ENCODE peak calls at places on chromosomes 13 and 19, in five cellular contexts. One of them, this sample, is unnamed.
A peak's percentile ranks its signal among the peaks of the same experiment; 100 is the strongest.

GRCh38 chr19:49473868-49474544 is at the start of gene FLT3LG:
- DNase-seq in RCC 7860: peak; percentile 39
- DNase-seq in stimulated activated CD4-positive, alpha-beta T cell treated with anti-CD3 and anti-CD28 coated beads, Interleukin-1b, Interleukin-23, amount 100 ng/mL, for 1 hour: peak; percentile 82
- DNase-seq in endothelial cell: peak; percentile 66
- DNase-seq in hypothalamus: peak; percentile 68
- DNase-seq in this sample: peak; percentile 25

GRCh38 chr19:58406818-58407657 is 1.4 kb upstream of the ZNF584 start:
- DNase-seq in stimulated activated CD4-positive, alpha-beta T cell treated with anti-CD3 and anti-CD28 coated beads, Interleukin-1b, Interleukin-23, amount 100 ng/mL, for 1 hour: no peak
- DNase-seq in RCC 7860: no peak
- DNase-seq in hypothalamus: no peak
- DNase-seq in endothelial cell: no peak
- DNase-seq in this sample: no peak

GRCh38 chr19:11180346-11180745 is 17.0 kb downstream of the KANK2 start:
- DNase-seq in stimulated activated CD4-positive, alpha-beta T cell treated with anti-CD3 and anti-CD28 coated beads, Interleukin-1b, Interleukin-23, amount 100 ng/mL, for 1 hour: no peak
- DNase-seq in hypothalamus: no peak
- DNase-seq in endothelial cell: no peak
- DNase-seq in RCC 7860: no peak
- DNase-seq in this sample: no peak

GRCh38 chr19:30881986-30882385 is 467.2 kb downstream of the TSHZ3 start:
- DNase-seq in endothelial cell: no peak
- DNase-seq in RCC 7860: no peak
- DNase-seq in stimulated activated CD4-positive, alpha-beta T cell treated with anti-CD3 and anti-CD28 coated beads, Interleukin-1b, Interleukin-23, amount 100 ng/mL, for 1 hour: no peak
- DNase-seq in hypothalamus: no peak
- DNase-seq in this sample: peak; percentile 7

GRCh38 chr13:65653548-65654078 is 1576.5 kb downstream of the PCDH9 start:
- DNase-seq in endothelial cell: no peak
- DNase-seq in RCC 7860: no peak
- DNase-seq in hypothalamus: no peak
- DNase-seq in stimulated activated CD4-positive, alpha-beta T cell treated with anti-CD3 and anti-CD28 coated beads, Interleukin-1b, Interleukin-23, amount 100 ng/mL, for 1 hour: no peak
- DNase-seq in this sample: no peak

GRCh38 chr19:2324220-2324948 is 4.0 kb downstream of the LSM7 start:
- DNase-seq in stimulated activated CD4-positive, alpha-beta T cell treated with anti-CD3 and anti-CD28 coated beads, Interleukin-1b, Interleukin-23, amount 100 ng/mL, for 1 hour: no peak
- DNase-seq in endothelial cell: no peak
- DNase-seq in hypothalamus: no peak
- DNase-seq in RCC 7860: peak; percentile 49
- DNase-seq in this sample: no peak

GRCh38 chr19:342801-343421 is 1.7 kb downstream of the MIER2 start:
- DNase-seq in hypothalamus: peak; percentile 40
- DNase-seq in endothelial cell: no peak
- DNase-seq in stimulated activated CD4-positive, alpha-beta T cell treated with anti-CD3 and anti-CD28 coated beads, Interleukin-1b, Interleukin-23, amount 100 ng/mL, for 1 hour: no peak
- DNase-seq in RCC 7860: peak; percentile 83
- DNase-seq in this sample: no peak

GRCh38 chr13:46392967-46393366 is 5.9 kb upstream of the RUBCNL start:
- DNase-seq in endothelial cell: no peak
- DNase-seq in RCC 7860: peak; percentile 24
- DNase-seq in hypothalamus: no peak
- DNase-seq in stimulated activated CD4-positive, alpha-beta T cell treated with anti-CD3 and anti-CD28 coated beads, Interleukin-1b, Interleukin-23, amount 100 ng/mL, for 1 hour: no peak
- DNase-seq in this sample: no peak

GRCh38 chr19:4326837-4327251 is 11.8 kb downstream of the STAP2 start:
- DNase-seq in RCC 7860: no peak
- DNase-seq in stimulated activated CD4-positive, alpha-beta T cell treated with anti-CD3 and anti-CD28 coated beads, Interleukin-1b, Interleukin-23, amount 100 ng/mL, for 1 hour: no peak
- DNase-seq in hypothalamus: no peak
- DNase-seq in endothelial cell: no peak
- DNase-seq in this sample: no peak

GRCh38 chr13:44155422-44156293 is 218.0 kb upstream of the SERP2 start:
- DNase-seq in stimulated activated CD4-positive, alpha-beta T cell treated with anti-CD3 and anti-CD28 coated beads, Interleukin-1b, Interleukin-23, amount 100 ng/mL, for 1 hour: no peak
- DNase-seq in endothelial cell: no peak
- DNase-seq in hypothalamus: peak; percentile 52
- DNase-seq in RCC 7860: no peak
- DNase-seq in this sample: peak; percentile 80

GRCh38 chr19:38841787-38842438 is 7.9 kb downstream of the HNRNPL start:
- DNase-seq in endothelial cell: no peak
- DNase-seq in stimulated activated CD4-positive, alpha-beta T cell treated with anti-CD3 and anti-CD28 coated beads, Interleukin-1b, Interleukin-23, amount 100 ng/mL, for 1 hour: no peak
- DNase-seq in hypothalamus: no peak
- DNase-seq in RCC 7860: no peak
- DNase-seq in this sample: no peak

GRCh38 chr19:8517551-8518442 is 3.8 kb upstream of the ZNF414 start:
- DNase-seq in endothelial cell: no peak
- DNase-seq in RCC 7860: no peak
- DNase-seq in hypothalamus: no peak
- DNase-seq in stimulated activated CD4-positive, alpha-beta T cell treated with anti-CD3 and anti-CD28 coated beads, Interleukin-1b, Interleukin-23, amount 100 ng/mL, for 1 hour: no peak
- DNase-seq in this sample: no peak

GRCh38 chr13:54226866-54227265 is 1198.3 kb downstream of the OLFM4 start:
- DNase-seq in RCC 7860: no peak
- DNase-seq in hypothalamus: peak; percentile 1
- DNase-seq in endothelial cell: no peak
- DNase-seq in stimulated activated CD4-positive, alpha-beta T cell treated with anti-CD3 and anti-CD28 coated beads, Interleukin-1b, Interleukin-23, amount 100 ng/mL, for 1 hour: no peak
- DNase-seq in this sample: peak; percentile 6

GRCh38 chr13:109859898-109860297 is 73.5 kb upstream of the IRS2 start:
- DNase-seq in stimulated activated CD4-positive, alpha-beta T cell treated with anti-CD3 and anti-CD28 coated beads, Interleukin-1b, Interleukin-23, amount 100 ng/mL, for 1 hour: no peak
- DNase-seq in RCC 7860: no peak
- DNase-seq in hypothalamus: no peak
- DNase-seq in endothelial cell: no peak
- DNase-seq in this sample: no peak

GRCh38 chr19:15936950-15937349 is 2.6 kb upstream of the CYP4F11 start:
- DNase-seq in RCC 7860: no peak
- DNase-seq in stimulated activated CD4-positive, alpha-beta T cell treated with anti-CD3 and anti-CD28 coated beads, Interleukin-1b, Interleukin-23, amount 100 ng/mL, for 1 hour: no peak
- DNase-seq in endothelial cell: no peak
- DNase-seq in hypothalamus: no peak
- DNase-seq in this sample: no peak